ENCODE peak calls at places on chromosomes 13 and 19, in five cellular contexts. C is activated CD4-positive, alpha-beta T cell treated with anti-CD3 and anti-CD28 coated beads for 48 hours; Z is naive B cell; A is left lobe of liver; W is NCI-H1092 treated with DMSO at 0.1 percent for 48 hours. Y is an unnamed sample.

GRCh38 chr13:44249439-44249838 is 124.2 kb upstream of the SERP2 start:
- DNase-seq in C (no peak), Z (no peak), A (no peak), W (peak), Y (no peak)

GRCh38 chr13:21309542-21310172 is 133.2 kb downstream of the MRPL57 start:
- DNase-seq in C (no peak), Z (no peak), A (no peak), W (no peak), Y (no peak)

GRCh38 chr19:39398297-39398864 is 7.2 kb downstream of the MED29 start:
- DNase-seq in C (peak), Z (peak), A (peak), W (no peak), Y (no peak)

GRCh38 chr19:30881986-30882385 is 467.2 kb downstream of the TSHZ3 start:
- DNase-seq in C (no peak), Z (no peak), A (peak), W (no peak), Y (no peak)

GRCh38 chr19:48813123-48813911 is 2.5 kb upstream of the BCAT2 start:
- DNase-seq in C (no peak), Z (no peak), A (peak), W (no peak), Y (no peak)

GRCh38 chr13:109330123-109330522 is 456.3 kb downstream of the IRS2 start:
- DNase-seq in C (no peak), Z (no peak), A (no peak), W (no peak), Y (no peak)

GRCh38 chr19:35031072-35031881 is 1.0 kb downstream of the SCN1B start:
- DNase-seq in C (no peak), Z (no peak), A (no peak), W (no peak), Y (no peak)

GRCh38 chr13:33075996-33076395 is 59.8 kb downstream of the KL start:
- DNase-seq in C (no peak), Z (no peak), A (no peak), W (no peak), Y (no peak)

GRCh38 chr13:75797719-75798118 is 161.6 kb downstream of the LMO7 start:
- DNase-seq in C (no peak), Z (no peak), A (no peak), W (no peak), Y (no peak)

GRCh38 chr13:23618341-23618740 is 48.1 kb downstream of the TNFRSF19 start:
- DNase-seq in C (no peak), Z (no peak), A (no peak), W (no peak), Y (no peak)

GRCh38 chr13:110759710-110760109 is 46.2 kb downstream of the ING1 start:
- DNase-seq in C (no peak), Z (no peak), A (no peak), W (no peak), Y (no peak)

GRCh38 chr13:101695870-101696516 is 243.5 kb downstream of the ITGBL1 start:
- DNase-seq in C (no peak), Z (no peak), A (no peak), W (no peak), Y (no peak)

GRCh38 chr19:17762505-17763229 is 11.4 kb downstream of the FCHO1 start:
- DNase-seq in C (peak), Z (no peak), A (no peak), W (no peak), Y (no peak)

GRCh38 chr19:58560007-58560887 is 1.8 kb upstream of the UBE2M start:
- DNase-seq in C (no peak), Z (no peak), A (peak), W (no peak), Y (no peak)

GRCh38 chr13:113749507-113749906 is 9.5 kb upstream of the TMEM255B start:
- DNase-seq in C (no peak), Z (no peak), A (no peak), W (no peak), Y (no peak)

GRCh38 chr13:46339035-46339666 is 47.9 kb downstream of the RUBCNL start:
- DNase-seq in C (peak), Z (peak), A (no peak), W (no peak), Y (no peak)

GRCh38 chr13:59906413-59907027 is 257.2 kb downstream of the DIAPH3 start:
- DNase-seq in C (no peak), Z (no peak), A (no peak), W (peak), Y (peak)

GRCh38 chr13:109587689-109588088 is 198.7 kb downstream of the IRS2 start:
- DNase-seq in C (no peak), Z (no peak), A (no peak), W (no peak), Y (no peak)

GRCh38 chr13:50616101-50616500 is 227.4 kb downstream of the DLEU7 start:
- DNase-seq in C (no peak), Z (no peak), A (no peak), W (no peak), Y (no peak)

GRCh38 chr19:1775951-1776605 is 22.8 kb downstream of the ONECUT3 start:
- DNase-seq in C (no peak), Z (no peak), A (no peak), W (no peak), Y (no peak)

GRCh38 chr13:109569938-109570711 is 216.3 kb downstream of the IRS2 start:
- DNase-seq in C (peak), Z (no peak), A (no peak), W (no peak), Y (no peak)

GRCh38 chr19:40348961-40349507 is 539 bp downstream of the PLD3 start:
- DNase-seq in C (peak), Z (no peak), A (no peak), W (peak), Y (no peak)

GRCh38 chr19:28492616-28493015 is 720.3 kb downstream of the UQCRFS1 start:
- DNase-seq in C (no peak), Z (no peak), A (no peak), W (no peak), Y (no peak)

GRCh38 chr19:57559008-57559403 is 657 bp downstream of the ZNF550 start:
- DNase-seq in C (peak), Z (no peak), A (no peak), W (no peak), Y (peak)